ENCODE peak calls at places on chromosomes 11 and 22, in eight cellular contexts. B is kidney tubule cell; Q is fibroblast of pulmonary artery; T is Peyer's patch; S is stimulated activated CD4-positive, alpha-beta T cell treated with anti-CD3 and anti-CD28 coated beads, Interleukin-1b, Interleukin-23, amount 100 ng/mL, for 24 hours; O is OCI-LY7; H is naive B cell; L is lower leg skin. V is an unnamed sample.

GRCh38 chr22:36221799-36222751 is 17.3 kb downstream of the APOL2 start:
- DNase-seq in L (no peak), Q (peak; percentile 53), O (peak; percentile 64), B (peak; percentile 44), T (peak; percentile 42), S (peak; percentile 26), H (no peak), V (no peak)

GRCh38 chr11:128692750-128693578 is 908 bp upstream of the FLI1 start:
- DNase-seq in O (peak; percentile 42), T (no peak), Q (peak; percentile 63), H (peak; percentile 37), L (no peak), B (no peak), S (no peak), V (no peak)

GRCh38 chr11:14657841-14658240 is 14.2 kb downstream of the PDE3B start:
- DNase-seq in H (no peak), Q (no peak), T (no peak), B (no peak), S (no peak), O (no peak), L (no peak), V (no peak)

GRCh38 chr11:114382509-114382908 is 17.8 kb downstream of the C11orf71 start:
- DNase-seq in T (no peak), O (no peak), B (no peak), S (no peak), H (no peak), Q (no peak), L (no peak), V (no peak)

GRCh38 chr11:4607111-4607510 is 920 bp downstream of the TRIM68 start:
- DNase-seq in B (peak; percentile 33), S (no peak), Q (peak; percentile 29), T (no peak), H (no peak), O (no peak), L (no peak), V (no peak)

GRCh38 chr11:81869337-81870065 is 864.2 kb downstream of the FAM181B start:
- DNase-seq in Q (peak; percentile 10), O (peak; percentile 96), L (peak; percentile 14), T (peak; percentile 88), B (peak; percentile 66), S (peak; percentile 45), H (peak; percentile 87), V (no peak)

GRCh38 chr11:10561947-10562346 is 6.5 kb downstream of the LYVE1 start:
- DNase-seq in Q (no peak), H (no peak), B (no peak), S (no peak), O (no peak), T (no peak), L (no peak), V (no peak)

GRCh38 chr22:49600891-49601431 is 226.7 kb downstream of the BRD1 start:
- DNase-seq in T (no peak), Q (no peak), O (peak; percentile 16), B (no peak), H (no peak), S (no peak), L (no peak), V (no peak)

GRCh38 chr11:115493488-115493887 is 10.7 kb downstream of the CADM1 start:
- DNase-seq in B (no peak), S (no peak), H (no peak), L (no peak), O (no peak), T (no peak), Q (no peak), V (no peak)

GRCh38 chr22:47041201-47042115 is 279.0 kb downstream of the TBC1D22A start:
- DNase-seq in Q (no peak), O (no peak), H (no peak), T (no peak), L (no peak), B (peak; percentile 6), S (no peak), V (no peak)

GRCh38 chr11:19027829-19028595 is 32.5 kb downstream of the MRGPRX2 start:
- DNase-seq in H (no peak), L (no peak), O (no peak), B (peak; percentile 99), S (no peak), T (no peak), Q (peak; percentile 46), V (no peak)

GRCh38 chr11:65014146-65014960 is at the start of gene ARL2:
- DNase-seq in B (peak; percentile 86), Q (peak; percentile 21), H (no peak), O (no peak), L (peak; percentile 80), T (peak; percentile 51), S (peak; percentile 72), V (peak; percentile 56)

GRCh38 chr11:125951731-125952130 is 5.9 kb downstream of the VSIG10L2 start:
- DNase-seq in B (no peak), O (no peak), H (no peak), T (no peak), L (no peak), Q (no peak), S (no peak), V (no peak)

GRCh38 chr11:72722050-72722748 is 30.0 kb downstream of the ARAP1 start:
- DNase-seq in T (peak; percentile 92), S (peak; percentile 52), B (peak; percentile 94), L (peak; percentile 89), O (peak; percentile 91), Q (peak; percentile 96), H (peak; percentile 88), V (peak; percentile 95)

GRCh38 chr22:20946080-20946986 is 20.7 kb upstream of the AIFM3 start:
- DNase-seq in S (no peak), T (no peak), H (no peak), B (peak; percentile 66), L (no peak), O (no peak), Q (peak; percentile 52), V (no peak)

GRCh38 chr11:73268671-73269271 is 3.4 kb upstream of the P2RY6 start:
- DNase-seq in B (no peak), L (no peak), O (no peak), Q (no peak), S (no peak), T (no peak), H (no peak), V (no peak)

GRCh38 chr11:67264260-67264659 is 2.0 kb upstream of the GRK2 start:
- DNase-seq in T (no peak), H (no peak), O (no peak), S (no peak), Q (no peak), L (no peak), B (no peak), V (no peak)

GRCh38 chr11:2951235-2952110 is 22.3 kb upstream of the PHLDA2 start:
- DNase-seq in L (no peak), O (no peak), S (no peak), H (no peak), Q (peak; percentile 58), B (peak; percentile 59), T (no peak), V (no peak)

GRCh38 chr11:114819028-114819427 is 140.7 kb downstream of the NXPE2 start:
- DNase-seq in O (no peak), S (no peak), T (no peak), B (no peak), Q (no peak), H (no peak), L (no peak), V (no peak)

GRCh38 chr11:613369-613968 is 2.3 kb downstream of the IRF7 start:
- DNase-seq in T (peak; percentile 97), H (no peak), S (peak; percentile 82), O (peak; percentile 64), B (peak; percentile 64), Q (peak; percentile 48), L (peak; percentile 65), V (peak; percentile 90)

GRCh38 chr11:100808904-100809491 is 121.9 kb downstream of the ARHGAP42 start:
- DNase-seq in T (no peak), O (no peak), B (peak; percentile 67), S (no peak), L (no peak), H (no peak), Q (peak; percentile 86), V (no peak)

GRCh38 chr11:119907934-119908760 is 179.1 kb upstream of the NECTIN1 start:
- DNase-seq in B (no peak), S (no peak), L (no peak), O (no peak), Q (no peak), H (no peak), T (no peak), V (no peak)

GRCh38 chr22:20424937-20425587 is 12.6 kb downstream of the SCARF2 start:
- DNase-seq in Q (no peak), B (no peak), H (no peak), L (no peak), S (no peak), O (no peak), T (no peak), V (no peak)

GRCh38 chr22:42630901-42631602 is 9.3 kb downstream of the ATP5MGL start:
- DNase-seq in H (no peak), T (no peak), S (no peak), Q (no peak), O (no peak), B (no peak), L (no peak), V (no peak)

V was measured in CD14-positive monocyte.